ENCODE peak calls at places on chromosome 15, in eight cellular contexts. I is cortex of kidney; J is LoVo; D is mucosa of descending colon; E is CD4-positive, CD25-positive, alpha-beta regulatory T cell; K is WTC11; N is foreskin fibroblast; A is GM20000. F is an unnamed sample.
A peak's percentile ranks its signal among the peaks of the same experiment; 100 is the strongest.

GRCh38 chr15:91853968-91854943 is 748 bp downstream of the SLCO3A1 start:
- DNase-seq in I (no peak), J (no peak), D (peak; percentile 73), E (peak; percentile 41), K (peak; percentile 53), N (peak; percentile 52), A (peak; percentile 47), F (peak; percentile 50)

GRCh38 chr15:66564136-66565041 is 1.4 kb downstream of the LCTL start:
- DNase-seq in I (no peak), J (no peak), D (no peak), E (no peak), K (peak; percentile 29), N (no peak), A (no peak), F (no peak)

GRCh38 chr15:48498828-48499227 is 146.7 kb downstream of the FBN1 start:
- DNase-seq in I (no peak), J (no peak), D (no peak), E (no peak), K (no peak), N (no peak), A (no peak), F (no peak)

GRCh38 chr15:82995938-82996337 is 9.9 kb downstream of the RAMAC start:
- DNase-seq in I (no peak), J (no peak), D (no peak), E (no peak), K (no peak), N (peak; percentile 36), A (no peak), F (no peak)

GRCh38 chr15:65363306-65363705 is 14.5 kb downstream of the IGDCC3 start:
- DNase-seq in I (no peak), J (no peak), D (no peak), E (no peak), K (no peak), N (no peak), A (no peak), F (no peak)

GRCh38 chr15:101014921-101015841 is 96.0 kb downstream of the LRRK1 start:
- DNase-seq in I (no peak), J (peak; percentile 38), D (no peak), E (peak; percentile 44), K (peak; percentile 87), N (peak; percentile 82), A (peak; percentile 74), F (peak; percentile 42)

GRCh38 chr15:49435201-49435600 is 12.2 kb downstream of the FGF7 start:
- DNase-seq in I (no peak), J (no peak), D (no peak), E (no peak), K (no peak), N (no peak), A (no peak), F (peak; percentile 51)

GRCh38 chr15:88865498-88866099 is 29.7 kb downstream of the HAPLN3 start:
- DNase-seq in I (no peak), J (no peak), D (no peak), E (no peak), K (no peak), N (no peak), A (no peak), F (no peak)

GRCh38 chr15:39127925-39128617 is 452.8 kb upstream of the THBS1 start:
- DNase-seq in I (no peak), J (peak; percentile 94), D (no peak), E (no peak), K (no peak), N (peak; percentile 91), A (no peak), F (peak; percentile 94)

GRCh38 chr15:63246691-63247464 is 30.5 kb upstream of the APH1B start:
- DNase-seq in I (no peak), J (no peak), D (no peak), E (no peak), K (no peak), N (peak; percentile 93), A (no peak), F (peak; percentile 96)

GRCh38 chr15:29233566-29233965 is 36.1 kb downstream of the NSMCE3 start:
- DNase-seq in I (no peak), J (no peak), D (no peak), E (no peak), K (no peak), N (no peak), A (no peak), F (peak; percentile 52)

GRCh38 chr15:76346666-76347506 is 10.3 kb downstream of the ISL2 start:
- DNase-seq in I (no peak), J (no peak), D (no peak), E (no peak), K (peak; percentile 50), N (peak; percentile 87), A (peak; percentile 39), F (peak; percentile 61)

GRCh38 chr15:101010781-101011180 is 91.6 kb downstream of the LRRK1 start:
- DNase-seq in I (no peak), J (no peak), D (no peak), E (no peak), K (no peak), N (no peak), A (no peak), F (no peak)

GRCh38 chr15:88878720-88879184 is 16.6 kb downstream of the HAPLN3 start:
- DNase-seq in I (no peak), J (peak; percentile 19), D (no peak), E (peak; percentile 27), K (peak; percentile 86), N (peak; percentile 73), A (peak; percentile 81), F (peak; percentile 39)